ENCODE peak calls at places on chromosomes 11 and 22, in ten cellular contexts. O is nephron progenitor cell, T is LNCaP clone FGC, Q is retinal pigment epithelial cell, N is breast epithelium, R is ascending aorta, D is epithelial cell of esophagus, Y is hepatocyte, B is H9, C is B cell. J is an unnamed sample.

GRCh38 chr11:86115542-86116385 is 46.9 kb upstream of the PICALM start:
- DNase-seq in O (no peak), Y (no peak), T (no peak), R (no peak), C (no peak), N (no peak), D (peak), B (no peak), Q (no peak), J (no peak)

GRCh38 chr11:125123947-125124633 is 12.7 kb upstream of the TMEM218 start:
- DNase-seq in D (peak), Q (peak), C (peak), B (peak), R (no peak), N (no peak), Y (peak), T (no peak), O (peak), J (peak)

GRCh38 chr11:100684101-100685065 is 2.7 kb upstream of the ARHGAP42 start:
- DNase-seq in T (peak), N (no peak), D (peak), C (no peak), B (no peak), Y (no peak), Q (peak), R (no peak), O (no peak), J (peak)

GRCh38 chr22:17235861-17236260 is 16.6 kb upstream of the ADA2 start:
- DNase-seq in C (peak), Q (no peak), Y (no peak), B (no peak), R (no peak), T (no peak), D (no peak), N (no peak), O (no peak), J (no peak)

GRCh38 chr22:40462195-40462988 is 92.0 kb downstream of the SGSM3 start:
- DNase-seq in O (no peak), C (peak), Y (no peak), N (no peak), B (no peak), R (no peak), T (no peak), Q (no peak), D (no peak), J (peak)

GRCh38 chr11:33747969-33748368 is 11.7 kb upstream of the CD59 start:
- DNase-seq in B (no peak), R (no peak), N (no peak), Q (no peak), C (no peak), O (no peak), T (no peak), D (no peak), Y (no peak), J (no peak)

GRCh38 chr11:130488187-130489026 is 40.0 kb downstream of the ADAMTS15 start:
- DNase-seq in D (no peak), Q (no peak), T (no peak), R (peak), N (no peak), C (no peak), B (no peak), Y (no peak), O (no peak), J (peak)

GRCh38 chr22:43921361-43921760 is 2.2 kb upstream of the PNPLA3 start:
- DNase-seq in B (no peak), Y (no peak), D (peak), Q (no peak), O (no peak), N (no peak), R (no peak), T (no peak), C (no peak), J (no peak)

GRCh38 chr22:19817561-19818263 is 37.0 kb downstream of the GNB1L start:
- DNase-seq in D (no peak), Q (no peak), C (no peak), R (peak), B (peak), Y (no peak), N (no peak), O (no peak), T (no peak), J (no peak)

GRCh38 chr22:42915980-42916765 is 59.1 kb upstream of the ARFGAP3 start:
- DNase-seq in Y (peak), O (no peak), B (peak), R (no peak), C (no peak), N (no peak), D (no peak), Q (no peak), T (no peak), J (no peak)

GRCh38 chr11:122393209-122393850 is 262.2 kb upstream of the UBASH3B start:
- DNase-seq in O (no peak), R (no peak), Q (no peak), Y (no peak), N (no peak), T (no peak), C (no peak), B (no peak), D (no peak), J (no peak)

GRCh38 chr11:122391049-122391448 is 264.5 kb upstream of the UBASH3B start:
- DNase-seq in C (no peak), Y (no peak), D (no peak), R (no peak), N (no peak), O (no peak), Q (no peak), B (no peak), T (no peak), J (no peak)

GRCh38 chr11:122395282-122395681 is 260.2 kb upstream of the UBASH3B start:
- DNase-seq in B (no peak), Q (no peak), R (no peak), O (no peak), Y (no peak), C (no peak), N (no peak), D (no peak), T (no peak), J (no peak)

GRCh38 chr11:122394326-122394725 is 261.2 kb upstream of the UBASH3B start:
- DNase-seq in D (no peak), B (no peak), R (no peak), Y (no peak), C (no peak), T (no peak), O (peak), N (no peak), Q (no peak), J (no peak)

GRCh38 chr11:122392508-122392907 is 263.0 kb upstream of the UBASH3B start:
- DNase-seq in T (no peak), Q (no peak), B (no peak), D (no peak), C (no peak), O (no peak), R (no peak), Y (no peak), N (no peak), J (no peak)
- TF ChIP-seq CTCF in T (no peak), Q (no peak), B (no peak), D (no peak), C (no peak), O (no peak), R (no peak), Y (no peak), N (no peak), J (no peak)

DNA sequence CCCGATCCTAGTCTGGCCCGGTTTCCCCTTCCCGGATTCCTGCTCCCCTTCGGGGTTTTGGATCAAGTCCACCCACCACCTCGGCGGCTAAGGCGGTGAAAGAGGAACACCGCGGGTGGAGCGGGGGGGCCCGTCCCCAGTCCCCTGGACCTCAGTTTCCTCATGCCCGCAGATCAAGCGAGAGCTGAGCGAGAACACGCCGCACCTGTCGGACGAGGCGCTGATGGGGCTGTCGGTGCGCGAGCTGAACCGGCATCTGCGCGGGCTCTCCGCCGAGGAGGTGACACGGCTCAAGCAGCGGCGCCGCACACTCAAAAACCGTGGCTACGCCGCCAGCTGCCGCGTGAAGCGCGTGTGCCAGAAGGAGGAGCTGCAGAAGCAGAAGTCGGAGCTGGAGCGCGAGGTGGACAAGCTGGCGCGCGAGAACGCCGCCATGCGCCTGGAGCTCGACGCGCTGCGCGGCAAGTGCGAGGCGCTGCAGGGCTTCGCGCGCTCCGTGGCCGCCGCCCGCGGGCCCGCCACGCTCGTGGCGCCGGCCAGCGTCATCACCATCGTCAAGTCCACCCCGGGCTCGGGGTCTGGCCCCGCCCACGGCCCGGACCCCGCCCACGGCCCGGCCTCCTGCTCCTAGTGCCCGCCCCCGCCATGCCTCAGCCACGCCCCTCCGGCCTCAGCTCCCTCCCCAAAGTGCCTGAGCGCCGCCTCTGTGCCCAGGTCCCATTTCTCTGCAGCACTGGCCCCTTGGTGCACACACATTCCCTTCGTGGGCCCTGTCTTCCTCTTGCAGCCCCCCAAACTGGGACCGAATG is 12.7 kb downstream of the MAFF start:
- DNase-seq in Q (no peak), C (peak), D (peak), Y (peak), N (no peak), T (no peak), B (peak), O (peak), R (no peak), J (peak)
- TF ChIP-seq CTCF in Q (peak), C (peak), D (peak), Y (peak), N (no peak), T (no peak), B (peak), O (no peak), R (peak), J (no peak)

DNA sequence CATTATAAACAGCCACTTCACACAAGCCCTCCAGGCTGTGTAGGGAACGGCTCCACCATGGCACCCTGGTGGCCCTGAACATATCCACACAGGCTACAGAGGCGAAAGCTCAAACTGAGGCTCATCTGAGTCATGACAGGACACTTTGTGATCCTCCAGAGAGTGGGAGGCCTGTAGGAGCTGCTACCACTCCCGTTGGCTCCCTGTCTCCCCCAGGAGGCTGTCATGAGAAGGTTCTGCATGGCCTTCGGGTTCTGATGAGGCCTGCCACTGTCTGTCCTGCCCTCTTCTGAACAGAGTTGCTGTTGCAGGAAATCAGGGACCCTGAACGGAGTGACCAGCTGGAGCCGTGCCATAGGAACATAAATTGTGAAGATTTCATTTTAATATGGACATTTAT is 23.8 kb upstream of the ALDH3B2 start:
- DNase-seq in O (no peak), T (no peak), Q (no peak), D (peak), N (no peak), Y (no peak), R (no peak), C (no peak), B (peak), J (peak)
- TF ChIP-seq CTCF in O (no peak), T (peak), Q (peak), D (no peak), N (no peak), Y (no peak), R (no peak), C (no peak), B (peak), J (peak)

GRCh38 chr11:119157088-119157487 is 8.2 kb downstream of the ABCG4 start:
- DNase-seq in R (no peak), B (no peak), N (no peak), D (no peak), Y (no peak), T (peak), O (no peak), C (no peak), Q (no peak), J (no peak)

GRCh38 chr11:119156496-119156895 is 7.6 kb downstream of the ABCG4 start:
- DNase-seq in C (no peak), N (no peak), B (no peak), Y (no peak), O (no peak), Q (no peak), R (no peak), D (no peak), T (no peak), J (no peak)

GRCh38 chr11:119154178-119154577 is 5.3 kb downstream of the ABCG4 start:
- DNase-seq in O (no peak), Y (no peak), T (no peak), C (no peak), R (no peak), D (no peak), B (no peak), N (no peak), Q (no peak), J (no peak)

GRCh38 chr11:119158467-119158866 is 9.6 kb downstream of the ABCG4 start:
- DNase-seq in O (no peak), N (no peak), B (no peak), Q (no peak), D (no peak), T (no peak), Y (no peak), R (no peak), C (no peak), J (no peak)

DNA sequence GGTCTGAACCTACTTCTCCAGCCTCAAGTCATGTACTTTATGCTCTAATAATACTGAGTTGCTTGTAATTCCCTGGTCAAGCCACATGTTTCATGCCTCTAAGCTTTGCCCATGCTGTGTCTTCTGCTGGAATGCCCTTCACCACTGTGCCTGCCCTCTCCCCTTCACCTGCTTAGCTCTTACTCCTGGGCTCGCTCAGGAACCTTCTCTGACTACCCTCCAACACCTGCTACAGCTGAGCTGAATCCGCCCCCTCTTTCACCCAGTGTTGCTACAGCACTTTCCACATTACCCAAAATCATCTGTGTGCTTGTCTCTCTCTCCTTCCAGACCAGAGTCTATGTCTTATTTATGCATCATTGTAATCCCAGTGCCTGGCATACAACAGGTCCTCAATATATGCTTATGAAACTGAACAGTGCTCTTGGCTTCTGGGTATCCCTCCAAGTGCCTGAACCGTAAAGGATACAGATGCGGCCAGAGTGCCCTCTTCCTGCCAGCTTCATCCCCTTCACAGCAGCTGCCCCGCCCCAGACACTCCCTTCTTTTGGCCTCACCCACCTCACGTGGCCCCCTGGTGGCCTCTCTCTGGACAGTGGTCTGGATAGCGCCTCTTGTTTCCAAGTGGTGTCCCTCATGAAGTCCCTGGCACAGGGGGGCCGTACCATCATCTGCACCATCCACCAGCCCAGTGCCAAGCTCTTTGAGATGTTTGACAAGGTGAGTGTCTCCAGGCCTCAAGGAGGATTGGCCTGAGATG is 7.1 kb downstream of the ABCG4 start:
- DNase-seq in O (peak), R (no peak), Y (no peak), B (peak), N (no peak), D (no peak), C (no peak), Q (no peak), T (no peak), J (no peak)
- TF ChIP-seq CTCF in O (peak), R (no peak), Y (no peak), B (peak), N (no peak), D (no peak), C (no peak), Q (peak), T (no peak), J (no peak)

GRCh38 chr22:24106385-24107381 is 74.6 kb upstream of the SUSD2 start:
- DNase-seq in Q (no peak), T (no peak), D (no peak), C (peak), R (no peak), O (no peak), B (peak), Y (no peak), N (no peak), J (peak)
- TF ChIP-seq CTCF in Q (peak), T (peak), D (no peak), C (peak), R (peak), O (no peak), B (peak), Y (no peak), N (no peak), J (peak)

J was measured in GM20000.